ENCODE peak calls at places on chromosomes 7 and 10, in nine cellular contexts. One of them, this sample, is unnamed.

GRCh38 chr7:19519443-19519977 is 189.3 kb downstream of the POLR1F start:
- DNase-seq in nephron progenitor cell: no peak
- DNase-seq in astrocyte of the spinal cord: peak
- DNase-seq in GM13976: no peak
- DNase-seq in AG04449: no peak
- DNase-seq in AG09319: no peak
- DNase-seq in fibroblast of the aortic adventitia: no peak
- DNase-seq in cardiac fibroblast: peak
- DNase-seq in left ventricle myocardium inferior: peak
- DNase-seq in this sample: no peak

GRCh38 chr7:156600496-156600895 is 40.1 kb upstream of the RNF32 start:
- DNase-seq in AG04449: no peak
- DNase-seq in astrocyte of the spinal cord: no peak
- DNase-seq in nephron progenitor cell: no peak
- DNase-seq in cardiac fibroblast: no peak
- DNase-seq in left ventricle myocardium inferior: no peak
- DNase-seq in AG09319: no peak
- DNase-seq in fibroblast of the aortic adventitia: no peak
- DNase-seq in GM13976: no peak
- DNase-seq in this sample: no peak

GRCh38 chr7:116626886-116627285 is 45.1 kb upstream of the MET start:
- DNase-seq in AG09319: no peak
- DNase-seq in cardiac fibroblast: no peak
- DNase-seq in astrocyte of the spinal cord: no peak
- DNase-seq in GM13976: no peak
- DNase-seq in nephron progenitor cell: no peak
- DNase-seq in fibroblast of the aortic adventitia: no peak
- DNase-seq in AG04449: no peak
- DNase-seq in left ventricle myocardium inferior: no peak
- DNase-seq in this sample: no peak

GRCh38 chr10:77371421-77371820 is 266.2 kb downstream of the KCNMA1 start:
- DNase-seq in fibroblast of the aortic adventitia: no peak
- DNase-seq in nephron progenitor cell: no peak
- DNase-seq in left ventricle myocardium inferior: no peak
- DNase-seq in AG09319: no peak
- DNase-seq in GM13976: no peak
- DNase-seq in AG04449: no peak
- DNase-seq in cardiac fibroblast: no peak
- DNase-seq in astrocyte of the spinal cord: no peak
- DNase-seq in this sample: no peak

GRCh38 chr10:70595566-70596016 is 7.0 kb downstream of the PRF1 start:
- DNase-seq in nephron progenitor cell: no peak
- DNase-seq in GM13976: no peak
- DNase-seq in fibroblast of the aortic adventitia: no peak
- DNase-seq in AG09319: no peak
- DNase-seq in left ventricle myocardium inferior: no peak
- DNase-seq in AG04449: no peak
- DNase-seq in astrocyte of the spinal cord: no peak
- DNase-seq in cardiac fibroblast: no peak
- DNase-seq in this sample: no peak

GRCh38 chr10:101709359-101710063 is 14.5 kb upstream of the FBXW4 start:
- DNase-seq in AG04449: no peak
- DNase-seq in fibroblast of the aortic adventitia: no peak
- DNase-seq in astrocyte of the spinal cord: peak
- DNase-seq in GM13976: no peak
- DNase-seq in nephron progenitor cell: no peak
- DNase-seq in AG09319: no peak
- DNase-seq in left ventricle myocardium inferior: no peak
- DNase-seq in cardiac fibroblast: no peak
- DNase-seq in this sample: no peak

GRCh38 chr7:148921806-148922205 is 37.7 kb upstream of the EZH2 start:
- DNase-seq in AG04449: no peak
- DNase-seq in AG09319: no peak
- DNase-seq in GM13976: no peak
- DNase-seq in astrocyte of the spinal cord: no peak
- DNase-seq in cardiac fibroblast: no peak
- DNase-seq in left ventricle myocardium inferior: peak
- DNase-seq in nephron progenitor cell: no peak
- DNase-seq in fibroblast of the aortic adventitia: no peak
- DNase-seq in this sample: no peak

GRCh38 chr7:84207025-84207424 is 12.4 kb upstream of the SEMA3A start:
- DNase-seq in nephron progenitor cell: no peak
- DNase-seq in GM13976: no peak
- DNase-seq in cardiac fibroblast: peak
- DNase-seq in fibroblast of the aortic adventitia: no peak
- DNase-seq in left ventricle myocardium inferior: no peak
- DNase-seq in AG09319: no peak
- DNase-seq in astrocyte of the spinal cord: peak
- DNase-seq in AG04449: no peak
- DNase-seq in this sample: peak

GRCh38 chr7:87146740-87147386 is 5.4 kb upstream of the DMTF1 start:
- DNase-seq in AG09319: no peak
- DNase-seq in GM13976: no peak
- DNase-seq in left ventricle myocardium inferior: no peak
- DNase-seq in fibroblast of the aortic adventitia: no peak
- DNase-seq in nephron progenitor cell: no peak
- DNase-seq in astrocyte of the spinal cord: no peak
- DNase-seq in cardiac fibroblast: no peak
- DNase-seq in AG04449: no peak
- DNase-seq in this sample: no peak

GRCh38 chr10:104028146-104028545 is 57.5 kb downstream of the COL17A1 start:
- DNase-seq in left ventricle myocardium inferior: no peak
- DNase-seq in AG09319: no peak
- DNase-seq in astrocyte of the spinal cord: no peak
- DNase-seq in cardiac fibroblast: peak
- DNase-seq in fibroblast of the aortic adventitia: peak
- DNase-seq in GM13976: no peak
- DNase-seq in nephron progenitor cell: no peak
- DNase-seq in AG04449: no peak
- DNase-seq in this sample: peak
- TF ChIP-seq CTCF in left ventricle myocardium inferior: peak
- TF ChIP-seq CTCF in AG09319: peak
- TF ChIP-seq CTCF in astrocyte of the spinal cord: peak
- TF ChIP-seq CTCF in cardiac fibroblast: peak
- TF ChIP-seq CTCF in fibroblast of the aortic adventitia: peak
- TF ChIP-seq CTCF in GM13976: no peak
- TF ChIP-seq CTCF in nephron progenitor cell: peak
- TF ChIP-seq CTCF in AG04449: peak
- TF ChIP-seq CTCF in this sample: peak

GRCh38 chr7:50418934-50419333 is 31.2 kb downstream of the FIGNL1 start:
- DNase-seq in GM13976: no peak
- DNase-seq in AG04449: no peak
- DNase-seq in fibroblast of the aortic adventitia: no peak
- DNase-seq in nephron progenitor cell: no peak
- DNase-seq in astrocyte of the spinal cord: no peak
- DNase-seq in left ventricle myocardium inferior: no peak
- DNase-seq in AG09319: no peak
- DNase-seq in cardiac fibroblast: no peak
- DNase-seq in this sample: no peak

GRCh38 chr7:50423860-50424259 is 26.3 kb downstream of the FIGNL1 start:
- DNase-seq in left ventricle myocardium inferior: no peak
- DNase-seq in GM13976: no peak
- DNase-seq in AG04449: no peak
- DNase-seq in nephron progenitor cell: no peak
- DNase-seq in cardiac fibroblast: no peak
- DNase-seq in fibroblast of the aortic adventitia: no peak
- DNase-seq in AG09319: no peak
- DNase-seq in astrocyte of the spinal cord: no peak
- DNase-seq in this sample: no peak

GRCh38 chr7:50426280-50427045 is 23.7 kb downstream of the FIGNL1 start:
- DNase-seq in GM13976: no peak
- DNase-seq in fibroblast of the aortic adventitia: no peak
- DNase-seq in cardiac fibroblast: no peak
- DNase-seq in left ventricle myocardium inferior: no peak
- DNase-seq in AG04449: no peak
- DNase-seq in nephron progenitor cell: no peak
- DNase-seq in astrocyte of the spinal cord: no peak
- DNase-seq in AG09319: no peak
- DNase-seq in this sample: no peak

GRCh38 chr7:50421043-50421442 is 29.1 kb downstream of the FIGNL1 start:
- DNase-seq in AG04449: no peak
- DNase-seq in fibroblast of the aortic adventitia: no peak
- DNase-seq in GM13976: no peak
- DNase-seq in AG09319: no peak
- DNase-seq in astrocyte of the spinal cord: no peak
- DNase-seq in cardiac fibroblast: no peak
- DNase-seq in left ventricle myocardium inferior: no peak
- DNase-seq in nephron progenitor cell: no peak
- DNase-seq in this sample: no peak

DNA sequence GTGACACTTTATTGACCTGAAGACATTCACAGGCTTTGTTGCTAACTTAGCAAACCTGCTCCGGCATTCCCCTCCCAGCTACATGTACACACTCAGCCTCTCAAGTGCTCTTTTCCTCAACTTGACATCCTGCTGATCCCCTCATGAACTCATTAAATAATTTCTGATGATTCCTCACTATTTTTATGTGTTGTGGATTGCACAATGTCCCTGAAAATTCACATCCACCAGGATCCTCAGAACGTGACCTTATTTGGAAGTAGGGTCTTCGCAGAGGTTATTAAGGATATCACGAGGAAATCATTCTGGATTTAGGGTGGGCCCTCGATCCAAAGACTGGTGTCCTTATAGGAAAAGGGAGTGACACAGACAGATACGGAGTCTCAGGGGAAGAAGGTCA is 27.3 kb downstream of the FIGNL1 start:
- DNase-seq in fibroblast of the aortic adventitia: no peak
- DNase-seq in GM13976: no peak
- DNase-seq in AG04449: no peak
- DNase-seq in left ventricle myocardium inferior: no peak
- DNase-seq in nephron progenitor cell: no peak
- DNase-seq in AG09319: no peak
- DNase-seq in cardiac fibroblast: no peak
- DNase-seq in astrocyte of the spinal cord: no peak
- DNase-seq in this sample: no peak
- TF ChIP-seq CTCF in fibroblast of the aortic adventitia: no peak
- TF ChIP-seq CTCF in GM13976: no peak
- TF ChIP-seq CTCF in AG04449: no peak
- TF ChIP-seq CTCF in left ventricle myocardium inferior: no peak
- TF ChIP-seq CTCF in nephron progenitor cell: no peak
- TF ChIP-seq CTCF in AG09319: no peak
- TF ChIP-seq CTCF in cardiac fibroblast: no peak
- TF ChIP-seq CTCF in astrocyte of the spinal cord: no peak
- TF ChIP-seq CTCF in this sample: no peak

GRCh38 chr10:114801411-114801813 is 20.2 kb upstream of the FHIP2A start:
- DNase-seq in left ventricle myocardium inferior: no peak
- DNase-seq in astrocyte of the spinal cord: no peak
- DNase-seq in AG09319: no peak
- DNase-seq in cardiac fibroblast: no peak
- DNase-seq in GM13976: no peak
- DNase-seq in AG04449: no peak
- DNase-seq in fibroblast of the aortic adventitia: no peak
- DNase-seq in nephron progenitor cell: no peak
- DNase-seq in this sample: no peak
- TF ChIP-seq CTCF in left ventricle myocardium inferior: no peak
- TF ChIP-seq CTCF in astrocyte of the spinal cord: no peak
- TF ChIP-seq CTCF in AG09319: no peak
- TF ChIP-seq CTCF in cardiac fibroblast: no peak
- TF ChIP-seq CTCF in GM13976: no peak
- TF ChIP-seq CTCF in AG04449: no peak
- TF ChIP-seq CTCF in fibroblast of the aortic adventitia: no peak
- TF ChIP-seq CTCF in nephron progenitor cell: no peak
- TF ChIP-seq CTCF in this sample: no peak

DNA sequence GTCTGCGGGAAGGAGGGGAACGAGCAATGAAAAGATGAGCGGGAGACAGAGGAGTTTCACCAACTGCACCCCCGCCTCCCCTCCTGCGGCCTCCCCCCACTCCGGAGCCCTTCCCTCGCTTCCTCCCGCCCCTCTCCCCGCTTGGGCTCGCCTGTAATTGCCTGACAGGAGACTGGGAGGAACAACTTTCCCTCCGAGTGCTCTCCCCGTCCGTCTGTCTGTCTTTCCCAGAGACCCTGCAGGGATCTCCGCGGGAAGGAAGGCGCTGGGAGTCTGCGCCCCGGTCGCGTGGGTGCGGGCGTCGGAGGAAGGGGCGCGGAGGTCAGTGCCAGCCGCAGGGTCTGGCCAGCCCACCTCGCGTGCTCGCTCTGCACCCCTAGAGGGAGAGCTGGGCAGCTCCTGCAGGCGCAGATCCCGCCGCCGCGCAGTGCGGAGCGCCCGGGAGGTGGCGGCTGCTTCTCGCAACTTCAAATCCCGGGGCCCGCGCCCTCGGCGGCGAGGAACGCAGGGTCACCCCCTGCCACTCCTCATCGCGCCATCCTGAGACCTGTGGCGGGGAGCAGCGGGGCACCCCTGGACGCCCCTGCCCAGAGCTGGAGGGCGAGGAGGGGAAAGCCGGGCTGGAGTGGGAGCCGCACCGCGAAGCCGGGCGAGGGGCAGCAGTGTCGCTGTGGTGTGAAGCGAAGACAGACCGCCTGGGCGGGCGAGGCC is 527 bp upstream of the NRP1 start:
- DNase-seq in nephron progenitor cell: peak
- DNase-seq in AG09319: peak
- DNase-seq in cardiac fibroblast: peak
- DNase-seq in astrocyte of the spinal cord: peak
- DNase-seq in fibroblast of the aortic adventitia: peak
- DNase-seq in left ventricle myocardium inferior: peak
- DNase-seq in AG04449: no peak
- DNase-seq in GM13976: peak
- DNase-seq in this sample: peak
- TF ChIP-seq CTCF in nephron progenitor cell: peak
- TF ChIP-seq CTCF in AG09319: peak
- TF ChIP-seq CTCF in cardiac fibroblast: peak
- TF ChIP-seq CTCF in astrocyte of the spinal cord: peak
- TF ChIP-seq CTCF in fibroblast of the aortic adventitia: peak
- TF ChIP-seq CTCF in left ventricle myocardium inferior: peak
- TF ChIP-seq CTCF in AG04449: peak
- TF ChIP-seq CTCF in GM13976: no peak
- TF ChIP-seq CTCF in this sample: peak

DNA sequence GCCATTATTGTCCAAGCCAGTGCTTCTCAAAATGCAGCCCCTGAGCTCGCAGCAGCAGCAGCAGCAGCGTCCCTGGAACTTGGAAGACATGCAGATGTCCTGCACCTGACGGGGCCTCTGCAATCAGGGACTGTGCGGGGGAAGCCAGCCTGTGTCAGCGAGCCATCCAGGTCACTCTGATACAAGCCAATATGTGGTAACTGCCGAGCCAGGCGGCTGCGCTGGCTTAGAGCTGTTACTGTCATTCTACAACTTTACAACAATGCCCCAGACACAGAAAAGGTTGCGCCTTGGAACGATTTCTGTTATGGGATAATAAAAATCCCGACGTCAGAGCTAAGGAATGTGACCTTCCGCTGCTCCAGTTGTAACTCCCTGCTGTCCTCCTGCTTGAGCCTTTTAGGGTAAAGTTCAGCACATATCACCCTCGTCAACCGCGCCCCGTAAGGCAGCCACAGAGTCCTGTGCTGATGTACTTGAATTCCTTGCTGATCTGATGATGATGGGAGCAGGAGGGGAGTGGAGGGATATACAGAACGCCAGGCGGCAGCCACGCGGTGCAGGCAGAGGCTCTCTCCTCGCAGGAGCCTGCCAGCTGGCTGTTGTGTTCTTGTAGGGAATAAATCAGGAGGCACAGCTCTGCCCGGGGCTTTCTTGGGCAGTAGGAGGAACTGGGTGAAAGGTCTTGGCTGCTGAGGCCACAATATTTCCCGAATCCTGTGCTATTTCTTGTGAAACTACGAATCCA is 20.0 kb upstream of the CRYGN start:
- DNase-seq in AG09319: peak
- DNase-seq in nephron progenitor cell: peak
- DNase-seq in astrocyte of the spinal cord: peak
- DNase-seq in left ventricle myocardium inferior: peak
- DNase-seq in GM13976: no peak
- DNase-seq in cardiac fibroblast: peak
- DNase-seq in AG04449: peak
- DNase-seq in fibroblast of the aortic adventitia: peak
- DNase-seq in this sample: peak
- TF ChIP-seq CTCF in AG09319: peak
- TF ChIP-seq CTCF in nephron progenitor cell: no peak
- TF ChIP-seq CTCF in astrocyte of the spinal cord: peak
- TF ChIP-seq CTCF in left ventricle myocardium inferior: peak
- TF ChIP-seq CTCF in GM13976: no peak
- TF ChIP-seq CTCF in cardiac fibroblast: peak
- TF ChIP-seq CTCF in AG04449: peak
- TF ChIP-seq CTCF in fibroblast of the aortic adventitia: peak
- TF ChIP-seq CTCF in this sample: peak

This sample was measured in neural progenitor cell.